ENCODE peak calls at places on chromosomes 12 and 14, in eight cellular contexts. W is H1, U is HCT116, M is HepG2, B is A549, V is endothelial cell of umbilical vein, G is GM12878, F is K562. Q is an unnamed sample.

GRCh38 chr12:109840349-109841073 is 7.3 kb upstream of the TRPV4 start:
- DNase-seq in U (peak), B (peak), F (no peak), W (no peak), G (no peak), M (peak), V (no peak), Q (no peak)

GRCh38 chr14:69043598-69044267 is 64.6 kb upstream of the ACTN1 start:
- DNase-seq in W (no peak), V (peak), G (no peak), M (no peak), B (no peak), F (no peak), U (no peak), Q (peak)

GRCh38 chr12:88453323-88453722 is 126.9 kb downstream of the KITLG start:
- DNase-seq in V (no peak), U (no peak), B (no peak), F (no peak), G (no peak), M (no peak), W (no peak), Q (no peak)

GRCh38 chr14:105486974-105487448 is 325 bp downstream of the CRIP1 start:
- DNase-seq in W (peak), U (no peak), V (no peak), B (peak), G (no peak), M (no peak), F (no peak), Q (no peak)

GRCh38 chr12:47277972-47278448 is 198.3 kb upstream of the AMIGO2 start:
- DNase-seq in M (no peak), F (peak), G (no peak), U (peak), B (peak), V (peak), W (no peak), Q (peak)

GRCh38 chr12:22527999-22528398 is 16.3 kb downstream of the C2CD5 start:
- DNase-seq in M (no peak), V (peak), W (no peak), G (no peak), B (no peak), U (no peak), F (no peak), Q (no peak)

GRCh38 chr12:4293299-4293941 is 19.9 kb downstream of the CCND2 start:
- DNase-seq in G (no peak), V (no peak), M (no peak), B (no peak), F (no peak), W (no peak), U (no peak), Q (no peak)

GRCh38 chr12:68080577-68080976 is 79.0 kb downstream of the IFNG start:
- DNase-seq in G (no peak), B (no peak), W (no peak), M (no peak), V (no peak), U (no peak), F (no peak), Q (no peak)

GRCh38 chr12:132106921-132107320 is 37.2 kb downstream of the DDX51 start:
- DNase-seq in B (no peak), W (no peak), M (no peak), G (no peak), F (no peak), V (no peak), U (no peak), Q (no peak)

GRCh38 chr14:63853831-63854293 is 1.1 kb downstream of the SYNE2 start:
- DNase-seq in G (no peak), F (no peak), V (peak), B (peak), W (no peak), U (no peak), M (peak), Q (no peak)

GRCh38 chr14:90551070-90551704 is 154.4 kb downstream of the CALM1 start:
- DNase-seq in F (no peak), V (no peak), G (no peak), B (no peak), W (no peak), M (no peak), U (no peak), Q (no peak)

GRCh38 chr14:67674480-67675218 is at the start of gene VTI1B:
- DNase-seq in G (no peak), B (peak), V (peak), M (peak), F (peak), U (peak), W (peak), Q (peak)
- TF ChIP-seq MAX in G (peak), B (peak), V (no peak), M (peak), F (no peak), U (peak), W (peak), Q (peak)

GRCh38 chr12:72133497-72134055 is 138.6 kb upstream of the TRHDE start:
- DNase-seq in F (no peak), G (no peak), B (no peak), U (no peak), V (no peak), W (no peak), M (no peak), Q (peak)
- TF ChIP-seq CTCF in F (no peak), G (peak), B (no peak), U (peak), V (no peak), W (peak), M (peak), Q (no peak)

DNA sequence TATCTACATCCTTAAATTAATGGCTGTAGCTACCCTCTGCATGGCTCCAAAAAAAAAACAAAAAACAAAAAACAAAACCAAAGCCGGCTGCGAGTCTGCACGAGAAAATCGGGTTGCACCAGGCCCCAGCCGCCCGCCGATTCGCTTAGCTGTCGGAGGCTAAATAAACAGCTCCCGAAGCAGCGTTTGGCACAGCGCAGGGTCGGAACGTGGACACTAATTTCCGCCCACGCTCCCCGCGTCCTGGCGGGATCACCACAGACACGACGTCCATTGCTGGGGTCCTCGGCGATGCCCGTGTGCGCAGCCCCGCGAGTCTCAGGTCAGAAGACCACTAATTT is 745 bp upstream of the ERC1 start:
- DNase-seq in M (peak), B (no peak), W (no peak), G (no peak), F (no peak), U (no peak), V (no peak), Q (peak)
- TF ChIP-seq POLR2A in M (no peak), B (no peak), W (no peak), G (no peak), F (no peak), U (no peak), V (no peak), Q (no peak)

GRCh38 chr14:100494645-100495044 is 92.6 kb downstream of the BEGAIN start:
- DNase-seq in F (no peak), B (no peak), G (no peak), U (no peak), V (no peak), M (no peak), W (no peak), Q (no peak)

GRCh38 chr14:100488057-100488456 is 99.2 kb downstream of the BEGAIN start:
- DNase-seq in M (no peak), B (no peak), G (no peak), W (no peak), U (no peak), V (no peak), F (no peak), Q (no peak)

GRCh38 chr14:100487304-100487703 is 99.9 kb downstream of the BEGAIN start:
- DNase-seq in B (no peak), M (no peak), W (no peak), G (no peak), F (no peak), V (no peak), U (no peak), Q (no peak)

GRCh38 chr14:100486025-100486828 is 101.0 kb downstream of the BEGAIN start:
- DNase-seq in B (peak), V (peak), U (no peak), G (peak), W (peak), F (peak), M (peak), Q (peak)

GRCh38 chr14:100490252-100490651 is 97.0 kb downstream of the BEGAIN start:
- DNase-seq in V (no peak), B (no peak), M (no peak), G (no peak), W (no peak), F (no peak), U (no peak), Q (no peak)
- TF ChIP-seq MAX in V (no peak), B (no peak), M (no peak), G (no peak), W (no peak), F (no peak), U (no peak), Q (no peak)

GRCh38 chr12:103558879-103559278 is 28.2 kb upstream of the STAB2 start:
- DNase-seq in B (no peak), W (no peak), M (no peak), V (no peak), U (no peak), F (no peak), G (no peak), Q (no peak)

GRCh38 chr12:103560604-103561101 is 26.4 kb upstream of the STAB2 start:
- DNase-seq in M (peak), W (no peak), G (no peak), F (no peak), U (peak), V (peak), B (peak), Q (peak)

GRCh38 chr12:103566398-103566797 is 20.7 kb upstream of the STAB2 start:
- DNase-seq in U (no peak), M (no peak), F (no peak), V (no peak), W (no peak), B (peak), G (no peak), Q (no peak)

GRCh38 chr12:103556890-103557667 is 30.0 kb upstream of the STAB2 start:
- DNase-seq in M (no peak), U (no peak), F (no peak), V (no peak), W (no peak), B (no peak), G (no peak), Q (no peak)

GRCh38 chr12:103561174-103561573 is 25.9 kb upstream of the STAB2 start:
- DNase-seq in G (no peak), V (no peak), B (peak), F (no peak), M (no peak), U (no peak), W (no peak), Q (no peak)
- TF ChIP-seq CTCF in G (no peak), V (no peak), B (no peak), F (no peak), M (no peak), U (no peak), W (no peak), Q (no peak)

GRCh38 chr12:26274441-26275312 is 79.3 kb downstream of the SSPN start:
- DNase-seq in G (peak), F (peak), W (no peak), M (peak), U (peak), B (peak), V (peak), Q (peak)
- TF ChIP-seq POLR2A in G (peak), F (peak), W (no peak), M (no peak), U (no peak), B (no peak), V (peak), Q (peak)